ENCODE peak calls at places on chromosomes 4 and X, in nine cellular contexts. One of them, this sample, is unnamed.

GRCh38 chr4:155599102-155599501 is 67.5 kb upstream of the GUCY1A1 start:
- DNase-seq in hepatocyte: no peak
- DNase-seq in endodermal cell: no peak
- DNase-seq in DND-41: no peak
- DNase-seq in MM.1S: no peak
- DNase-seq in cardiac muscle cell: no peak
- DNase-seq in neural progenitor cell: no peak
- DNase-seq in transverse colon: no peak
- DNase-seq in esophagus squamous epithelium: no peak
- DNase-seq in this sample: peak

GRCh38 chr4:123479944-123480343 is 83.3 kb downstream of the SPRY1 start:
- DNase-seq in hepatocyte: peak
- DNase-seq in endodermal cell: no peak
- DNase-seq in DND-41: no peak
- DNase-seq in MM.1S: no peak
- DNase-seq in cardiac muscle cell: no peak
- DNase-seq in neural progenitor cell: no peak
- DNase-seq in transverse colon: no peak
- DNase-seq in esophagus squamous epithelium: no peak
- DNase-seq in this sample: peak

GRCh38 chr4:95537967-95538485 is 10.7 kb downstream of the UNC5C start:
- DNase-seq in hepatocyte: no peak
- DNase-seq in endodermal cell: no peak
- DNase-seq in DND-41: no peak
- DNase-seq in MM.1S: no peak
- DNase-seq in cardiac muscle cell: no peak
- DNase-seq in neural progenitor cell: no peak
- DNase-seq in transverse colon: no peak
- DNase-seq in esophagus squamous epithelium: no peak
- DNase-seq in this sample: no peak

GRCh38 chr4:28082686-28083390 is 1222.2 kb downstream of the STIM2 start:
- DNase-seq in hepatocyte: no peak
- DNase-seq in endodermal cell: no peak
- DNase-seq in DND-41: no peak
- DNase-seq in MM.1S: no peak
- DNase-seq in cardiac muscle cell: no peak
- DNase-seq in neural progenitor cell: no peak
- DNase-seq in transverse colon: no peak
- DNase-seq in esophagus squamous epithelium: no peak
- DNase-seq in this sample: peak

GRCh38 chr4:83855044-83855443 is 319.1 kb downstream of the GPAT3 start:
- DNase-seq in hepatocyte: peak
- DNase-seq in endodermal cell: no peak
- DNase-seq in DND-41: no peak
- DNase-seq in MM.1S: no peak
- DNase-seq in cardiac muscle cell: no peak
- DNase-seq in neural progenitor cell: no peak
- DNase-seq in transverse colon: no peak
- DNase-seq in esophagus squamous epithelium: no peak
- DNase-seq in this sample: peak

GRCh38 chrX:10902001-10902400 is 209.1 kb upstream of the HCCS start:
- DNase-seq in hepatocyte: no peak
- DNase-seq in endodermal cell: no peak
- DNase-seq in DND-41: no peak
- DNase-seq in MM.1S: no peak
- DNase-seq in cardiac muscle cell: no peak
- DNase-seq in neural progenitor cell: no peak
- DNase-seq in transverse colon: no peak
- DNase-seq in esophagus squamous epithelium: no peak
- DNase-seq in this sample: peak

GRCh38 chr4:147118523-147118922 is 172.9 kb upstream of the TTC29 start:
- DNase-seq in hepatocyte: no peak
- DNase-seq in endodermal cell: no peak
- DNase-seq in DND-41: no peak
- DNase-seq in MM.1S: no peak
- DNase-seq in cardiac muscle cell: no peak
- DNase-seq in neural progenitor cell: no peak
- DNase-seq in transverse colon: no peak
- DNase-seq in esophagus squamous epithelium: no peak
- DNase-seq in this sample: peak

GRCh38 chrX:72268601-72269365 is 8.3 kb downstream of the RPS4X start:
- DNase-seq in hepatocyte: peak
- DNase-seq in endodermal cell: no peak
- DNase-seq in DND-41: no peak
- DNase-seq in MM.1S: no peak
- DNase-seq in cardiac muscle cell: no peak
- DNase-seq in neural progenitor cell: no peak
- DNase-seq in transverse colon: no peak
- DNase-seq in esophagus squamous epithelium: no peak
- DNase-seq in this sample: peak

GRCh38 chr4:25160714-25161598 is 707 bp upstream of the SEPSECS start:
- DNase-seq in hepatocyte: peak
- DNase-seq in endodermal cell: no peak
- DNase-seq in DND-41: no peak
- DNase-seq in MM.1S: no peak
- DNase-seq in cardiac muscle cell: no peak
- DNase-seq in neural progenitor cell: no peak
- DNase-seq in transverse colon: no peak
- DNase-seq in esophagus squamous epithelium: no peak
- DNase-seq in this sample: no peak

GRCh38 chrX:101415180-101416130 is 7.4 kb downstream of the HNRNPH2 start:
- DNase-seq in hepatocyte: peak
- DNase-seq in endodermal cell: peak
- DNase-seq in DND-41: peak
- DNase-seq in MM.1S: peak
- DNase-seq in cardiac muscle cell: peak
- DNase-seq in neural progenitor cell: peak
- DNase-seq in transverse colon: no peak
- DNase-seq in esophagus squamous epithelium: no peak
- DNase-seq in this sample: peak

GRCh38 chr4:57426779-57427395 is 316.7 kb upstream of the IGFBP7 start:
- DNase-seq in hepatocyte: peak
- DNase-seq in endodermal cell: peak
- DNase-seq in DND-41: peak
- DNase-seq in MM.1S: peak
- DNase-seq in cardiac muscle cell: peak
- DNase-seq in neural progenitor cell: peak
- DNase-seq in transverse colon: peak
- DNase-seq in esophagus squamous epithelium: no peak
- DNase-seq in this sample: peak

GRCh38 chrX:98191003-98191402 is 1307.3 kb downstream of the RPA4 start:
- DNase-seq in hepatocyte: no peak
- DNase-seq in endodermal cell: no peak
- DNase-seq in DND-41: no peak
- DNase-seq in MM.1S: no peak
- DNase-seq in cardiac muscle cell: no peak
- DNase-seq in neural progenitor cell: no peak
- DNase-seq in transverse colon: no peak
- DNase-seq in esophagus squamous epithelium: no peak
- DNase-seq in this sample: no peak

GRCh38 chr4:1033840-1034551 is 22.6 kb downstream of the FGFRL1 start:
- DNase-seq in hepatocyte: no peak
- DNase-seq in endodermal cell: peak
- DNase-seq in DND-41: no peak
- DNase-seq in MM.1S: no peak
- DNase-seq in cardiac muscle cell: no peak
- DNase-seq in neural progenitor cell: no peak
- DNase-seq in transverse colon: no peak
- DNase-seq in esophagus squamous epithelium: no peak
- DNase-seq in this sample: peak

GRCh38 chrX:136588060-136588459 is 56.0 kb downstream of the VGLL1 start:
- DNase-seq in hepatocyte: no peak
- DNase-seq in endodermal cell: no peak
- DNase-seq in DND-41: no peak
- DNase-seq in MM.1S: peak
- DNase-seq in cardiac muscle cell: no peak
- DNase-seq in neural progenitor cell: no peak
- DNase-seq in transverse colon: no peak
- DNase-seq in esophagus squamous epithelium: no peak
- DNase-seq in this sample: no peak

GRCh38 chr4:7335363-7336066 is 99.2 kb downstream of the PSAPL1 start:
- DNase-seq in hepatocyte: peak
- DNase-seq in endodermal cell: peak
- DNase-seq in DND-41: peak
- DNase-seq in MM.1S: peak
- DNase-seq in cardiac muscle cell: peak
- DNase-seq in neural progenitor cell: peak
- DNase-seq in transverse colon: peak
- DNase-seq in esophagus squamous epithelium: no peak
- DNase-seq in this sample: peak

GRCh38 chr4:19026281-19026680 is 1004.7 kb upstream of the LCORL start:
- DNase-seq in hepatocyte: no peak
- DNase-seq in endodermal cell: no peak
- DNase-seq in DND-41: no peak
- DNase-seq in MM.1S: no peak
- DNase-seq in cardiac muscle cell: no peak
- DNase-seq in neural progenitor cell: no peak
- DNase-seq in transverse colon: no peak
- DNase-seq in esophagus squamous epithelium: no peak
- DNase-seq in this sample: no peak

GRCh38 chr4:8317474-8317873 is 47.9 kb downstream of the HTRA3 start:
- DNase-seq in hepatocyte: no peak
- DNase-seq in endodermal cell: no peak
- DNase-seq in DND-41: no peak
- DNase-seq in MM.1S: no peak
- DNase-seq in cardiac muscle cell: no peak
- DNase-seq in neural progenitor cell: no peak
- DNase-seq in transverse colon: no peak
- DNase-seq in esophagus squamous epithelium: no peak
- DNase-seq in this sample: no peak

GRCh38 chr4:10162341-10163000 is 45.9 kb upstream of the WDR1 start:
- DNase-seq in hepatocyte: peak
- DNase-seq in endodermal cell: no peak
- DNase-seq in DND-41: no peak
- DNase-seq in MM.1S: no peak
- DNase-seq in cardiac muscle cell: no peak
- DNase-seq in neural progenitor cell: no peak
- DNase-seq in transverse colon: peak
- DNase-seq in esophagus squamous epithelium: no peak
- DNase-seq in this sample: no peak

GRCh38 chr4:97105716-97106115 is 1037.6 kb downstream of the STPG2 start:
- DNase-seq in hepatocyte: no peak
- DNase-seq in endodermal cell: no peak
- DNase-seq in DND-41: no peak
- DNase-seq in MM.1S: no peak
- DNase-seq in cardiac muscle cell: no peak
- DNase-seq in neural progenitor cell: no peak
- DNase-seq in transverse colon: no peak
- DNase-seq in esophagus squamous epithelium: no peak
- DNase-seq in this sample: no peak

DNA sequence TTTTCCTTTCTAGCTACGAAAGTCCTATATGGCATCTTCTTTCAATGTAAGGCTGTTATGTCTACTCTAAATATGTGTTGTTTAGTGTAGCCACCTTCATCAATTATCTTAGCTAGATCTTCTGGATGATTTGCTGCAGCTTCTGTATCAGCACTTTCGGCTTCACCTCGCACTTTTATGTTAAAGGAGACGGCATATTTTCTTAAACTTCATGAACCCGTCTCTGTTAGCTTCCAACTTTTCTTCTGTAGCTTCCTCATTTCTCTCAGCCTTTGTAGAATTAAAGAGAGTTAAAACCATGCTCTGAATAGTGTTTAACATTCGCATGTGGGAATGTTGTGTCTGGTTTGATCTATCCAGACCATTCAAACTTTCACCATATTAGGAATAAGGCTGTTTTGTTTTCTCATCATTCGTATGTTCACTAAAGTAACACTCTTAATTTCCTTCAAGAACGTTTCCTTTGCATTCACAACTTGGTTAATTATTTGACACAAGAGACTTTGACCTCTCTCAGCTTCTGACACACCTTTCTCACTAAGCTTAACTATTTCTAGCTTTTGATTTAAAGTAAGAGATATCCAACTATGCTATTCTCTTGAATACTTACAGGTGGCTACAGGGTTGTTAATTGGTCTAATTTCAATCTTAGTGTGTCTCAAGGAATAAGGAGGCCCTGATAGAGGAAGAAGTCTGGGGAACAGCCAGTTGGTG is 476.8 kb downstream of the GABRG1 start:
- DNase-seq in hepatocyte: peak
- DNase-seq in endodermal cell: no peak
- DNase-seq in DND-41: no peak
- DNase-seq in MM.1S: no peak
- DNase-seq in cardiac muscle cell: no peak
- DNase-seq in neural progenitor cell: no peak
- DNase-seq in transverse colon: no peak
- DNase-seq in esophagus squamous epithelium: no peak
- DNase-seq in this sample: no peak
- H3K4me3 ChIP-seq in hepatocyte: no peak
- H3K4me3 ChIP-seq in endodermal cell: peak
- H3K4me3 ChIP-seq in DND-41: no peak
- H3K4me3 ChIP-seq in MM.1S: no peak
- H3K4me3 ChIP-seq in cardiac muscle cell: no peak
- H3K4me3 ChIP-seq in neural progenitor cell: no peak
- H3K4me3 ChIP-seq in transverse colon: peak
- H3K4me3 ChIP-seq in esophagus squamous epithelium: no peak
- H3K4me3 ChIP-seq in this sample: no peak

GRCh38 chr4:74932832-74933561 is at the start of gene PARM1:
- DNase-seq in hepatocyte: peak
- DNase-seq in endodermal cell: peak
- DNase-seq in DND-41: no peak
- DNase-seq in MM.1S: peak
- DNase-seq in cardiac muscle cell: peak
- DNase-seq in neural progenitor cell: peak
- DNase-seq in transverse colon: peak
- DNase-seq in esophagus squamous epithelium: peak
- DNase-seq in this sample: peak
- TF ChIP-seq CTCF in hepatocyte: peak
- TF ChIP-seq CTCF in endodermal cell: peak
- TF ChIP-seq CTCF in DND-41: no peak
- TF ChIP-seq CTCF in MM.1S: peak
- TF ChIP-seq CTCF in cardiac muscle cell: peak
- TF ChIP-seq CTCF in neural progenitor cell: peak
- TF ChIP-seq CTCF in transverse colon: peak
- TF ChIP-seq CTCF in esophagus squamous epithelium: peak
- TF ChIP-seq CTCF in this sample: peak

DNA sequence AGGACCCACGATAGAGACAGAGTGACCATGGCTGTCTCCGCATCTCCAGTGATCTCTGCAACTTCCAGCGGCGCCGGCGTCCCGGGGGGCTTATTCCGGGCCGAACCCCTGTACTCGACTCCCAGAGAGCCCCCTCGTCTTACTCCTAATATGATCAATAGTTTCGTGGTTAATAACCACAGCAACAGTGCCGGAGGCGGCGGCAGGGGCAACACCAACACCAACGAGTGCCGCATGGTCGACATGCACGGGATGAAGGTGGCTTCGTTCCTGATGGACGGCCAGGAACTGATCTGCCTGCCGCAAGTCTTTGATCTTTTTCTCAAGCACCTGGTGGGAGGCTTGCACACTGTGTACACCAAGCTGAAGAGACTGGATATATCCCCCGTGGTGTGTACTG is 343 bp downstream of the DACH2 start:
- DNase-seq in hepatocyte: peak
- DNase-seq in endodermal cell: no peak
- DNase-seq in DND-41: no peak
- DNase-seq in MM.1S: no peak
- DNase-seq in cardiac muscle cell: no peak
- DNase-seq in neural progenitor cell: peak
- DNase-seq in transverse colon: no peak
- DNase-seq in esophagus squamous epithelium: no peak
- DNase-seq in this sample: no peak
- H3K4me3 ChIP-seq in hepatocyte: peak
- H3K4me3 ChIP-seq in endodermal cell: peak
- H3K4me3 ChIP-seq in DND-41: no peak
- H3K4me3 ChIP-seq in MM.1S: peak
- H3K4me3 ChIP-seq in cardiac muscle cell: peak
- H3K4me3 ChIP-seq in neural progenitor cell: peak
- H3K4me3 ChIP-seq in transverse colon: peak
- H3K4me3 ChIP-seq in esophagus squamous epithelium: peak
- H3K4me3 ChIP-seq in this sample: peak

GRCh38 chrX:95764972-95765451 is 919.6 kb upstream of the DIAPH2 start:
- DNase-seq in hepatocyte: peak
- DNase-seq in endodermal cell: peak
- DNase-seq in DND-41: no peak
- DNase-seq in MM.1S: peak
- DNase-seq in cardiac muscle cell: peak
- DNase-seq in neural progenitor cell: peak
- DNase-seq in transverse colon: no peak
- DNase-seq in esophagus squamous epithelium: no peak
- DNase-seq in this sample: peak
- TF ChIP-seq CTCF in hepatocyte: peak
- TF ChIP-seq CTCF in endodermal cell: peak
- TF ChIP-seq CTCF in DND-41: peak
- TF ChIP-seq CTCF in MM.1S: peak
- TF ChIP-seq CTCF in cardiac muscle cell: peak
- TF ChIP-seq CTCF in neural progenitor cell: peak
- TF ChIP-seq CTCF in transverse colon: peak
- TF ChIP-seq CTCF in esophagus squamous epithelium: peak
- TF ChIP-seq CTCF in this sample: peak